ENCODE peak calls at places on chromosomes 12 and 14, in six cellular contexts. D is stimulated activated CD8-positive, alpha-beta memory T cell treated with anti-CD3 and anti-CD28 coated beads, Interleukin-15, amount 100 ng/mL, for 24 hours; E is KG1; M is fibroblast of pulmonary artery; W is RPMI7951; X is lower leg skin. R is an unnamed sample.

GRCh38 chr12:607541-608001 is 55.7 kb downstream of the NINJ2 start:
- DNase-seq in D (no peak), E (no peak), M (peak; percentile 59), W (no peak), X (no peak), R (peak; percentile 98)

GRCh38 chr14:94019329-94019728 is 6.8 kb upstream of the OTUB2 start:
- DNase-seq in D (no peak), E (no peak), M (no peak), W (no peak), X (no peak), R (no peak)

GRCh38 chr14:83164591-83164990 is 1630.9 kb upstream of the SEL1L start:
- DNase-seq in D (no peak), E (no peak), M (no peak), W (no peak), X (no peak), R (no peak)

GRCh38 chr12:106790020-106790419 is 15.5 kb downstream of the RIC8B start:
- DNase-seq in D (no peak), E (no peak), M (no peak), W (no peak), X (no peak), R (no peak)

GRCh38 chr12:93167841-93168492 is 209.8 kb upstream of the NUDT4 start:
- DNase-seq in D (no peak), E (no peak), M (no peak), W (peak; percentile 28), X (no peak), R (peak; percentile 34)

GRCh38 chr12:92055877-92056276 is 89.8 kb downstream of the BTG1 start:
- DNase-seq in D (no peak), E (no peak), M (no peak), W (no peak), X (no peak), R (no peak)

GRCh38 chr12:12749433-12749832 is 32.3 kb downstream of the CDKN1B start:
- DNase-seq in D (no peak), E (no peak), M (no peak), W (no peak), X (no peak), R (no peak)

GRCh38 chr12:94504386-94504785 is 44.7 kb upstream of the CEP83 start:
- DNase-seq in D (no peak), E (no peak), M (no peak), W (no peak), X (no peak), R (no peak)

GRCh38 chr12:12010277-12011031 is 60.3 kb upstream of the BCL2L14 start:
- DNase-seq in D (no peak), E (peak; percentile 66), M (peak; percentile 69), W (peak; percentile 93), X (peak; percentile 86), R (no peak)

GRCh38 chr14:55366271-55366670 is 45.4 kb downstream of the ATG14 start:
- DNase-seq in D (no peak), E (no peak), M (peak; percentile 19), W (peak; percentile 32), X (no peak), R (peak; percentile 14)

GRCh38 chr14:62162998-62163589 is 400.9 kb downstream of the SNAPC1 start:
- DNase-seq in D (no peak), E (peak; percentile 6), M (peak; percentile 67), W (peak; percentile 34), X (no peak), R (peak; percentile 63)

GRCh38 chr12:80712866-80713265 is 3.8 kb upstream of the MYF5 start:
- DNase-seq in D (no peak), E (no peak), M (no peak), W (no peak), X (no peak), R (no peak)

GRCh38 chr12:91098942-91099341 is 12.4 kb downstream of the LUM start:
- DNase-seq in D (no peak), E (no peak), M (peak; percentile 94), W (peak; percentile 85), X (no peak), R (peak; percentile 4)

GRCh38 chr12:86331012-86331411 is 74.8 kb upstream of the MGAT4C start:
- DNase-seq in D (no peak), E (no peak), M (no peak), W (no peak), X (no peak), R (no peak)

GRCh38 chr12:130196827-130197226 is 34.6 kb downstream of the FZD10 start:
- DNase-seq in D (no peak), E (no peak), M (no peak), W (no peak), X (peak; percentile 66), R (no peak)

GRCh38 chr12:47219243-47219642 is 139.5 kb upstream of the AMIGO2 start:
- DNase-seq in D (no peak), E (no peak), M (peak; percentile 45), W (peak; percentile 48), X (no peak), R (no peak)

GRCh38 chr12:2335109-2335508 is 282.3 kb downstream of the CACNA1C start:
- DNase-seq in D (no peak), E (no peak), M (no peak), W (peak; percentile 63), X (no peak), R (peak; percentile 21)

GRCh38 chr12:130044991-130045621 is 117.2 kb upstream of the FZD10 start:
- DNase-seq in D (no peak), E (no peak), M (no peak), W (no peak), X (no peak), R (no peak)

GRCh38 chr12:34397591-34398365 is 375.5 kb downstream of the ALG10 start:
- DNase-seq in D (no peak), E (no peak), M (no peak), W (no peak), X (peak; percentile 68), R (no peak)

GRCh38 chr12:113237748-113238147 is 16.5 kb downstream of the TPCN1 start:
- DNase-seq in D (no peak), E (no peak), M (no peak), W (no peak), X (no peak), R (peak; percentile 46)

GRCh38 chr14:61385002-61385685 is 63.8 kb downstream of the PRKCH start:
- DNase-seq in D (no peak), E (no peak), M (no peak), W (no peak), X (no peak), R (no peak)

GRCh38 chr12:34393086-34393820 is 371.0 kb downstream of the ALG10 start:
- DNase-seq in D (no peak), E (no peak), M (no peak), W (no peak), X (peak; percentile 63), R (no peak)

GRCh38 chr14:105179191-105179590 is 1.9 kb downstream of the NUDT14 start:
- DNase-seq in D (no peak), E (no peak), M (no peak), W (no peak), X (no peak), R (no peak)